ENCODE peak calls at places on chromosomes 1 and 21, in six cellular contexts. U, G, E, O, H and C are unnamed samples.

GRCh38 chr1:110393691-110394564 is 3.1 kb upstream of the SLC16A4 start:
- DNase-seq in E (peak), G (peak), O (no peak), H (peak), U (no peak), C (no peak)

GRCh38 chr1:37476460-37477197 is 2.2 kb downstream of the ZC3H12A start:
- DNase-seq in H (peak), U (no peak), O (no peak), E (peak), G (peak), C (no peak)

GRCh38 chr1:245807954-245808719 is 653.4 kb downstream of the KIF26B start:
- DNase-seq in U (no peak), E (no peak), O (peak), G (no peak), H (no peak), C (peak)

GRCh38 chr1:15833069-15833679 is 14.3 kb upstream of the SPEN start:
- DNase-seq in U (peak), G (no peak), O (no peak), E (no peak), H (no peak), C (peak)

GRCh38 chr1:110385369-110385768 is 5.5 kb downstream of the SLC16A4 start:
- DNase-seq in O (no peak), H (no peak), E (no peak), U (no peak), G (no peak), C (no peak)

GRCh38 chr1:207888647-207889046 is 22.3 kb downstream of the CD34 start:
- DNase-seq in E (no peak), U (no peak), O (no peak), H (no peak), G (peak), C (peak)

GRCh38 chr1:16068356-16069270 is 4.8 kb downstream of the FAM131C start:
- DNase-seq in U (no peak), E (no peak), H (no peak), O (no peak), G (no peak), C (no peak)

GRCh38 chr1:87305096-87305495 is 23.6 kb upstream of the LMO4 start:
- DNase-seq in H (no peak), E (no peak), U (no peak), O (no peak), G (no peak), C (peak)

GRCh38 chr1:18491168-18491567 is 10.4 kb downstream of the KLHDC7A start:
- DNase-seq in O (peak), H (no peak), E (no peak), U (no peak), G (no peak), C (peak)

GRCh38 chr1:77279929-77280328 is 1.9 kb upstream of the AK5 start:
- DNase-seq in G (no peak), U (no peak), H (no peak), E (no peak), O (no peak), C (peak)

GRCh38 chr21:37193006-37193405 is 74.1 kb downstream of the VPS26C start:
- DNase-seq in H (no peak), G (no peak), O (no peak), E (no peak), U (no peak), C (no peak)

GRCh38 chr1:10529096-10529495 is 54.3 kb downstream of the PEX14 start:
- DNase-seq in U (no peak), H (no peak), O (no peak), E (no peak), G (no peak), C (no peak)

GRCh38 chr1:37634554-37635308 is at the start of gene RSPO1:
- DNase-seq in G (no peak), U (no peak), E (peak), O (no peak), H (no peak), C (peak)

GRCh38 chr1:223844521-223844961 is 1.2 kb downstream of the TP53BP2 start:
- DNase-seq in O (no peak), G (no peak), E (no peak), H (no peak), U (no peak), C (no peak)

GRCh38 chr1:117928881-117929339 is 511 bp downstream of the GDAP2 start:
- DNase-seq in U (peak), H (peak), E (peak), G (peak), O (no peak), C (peak)

GRCh38 chr21:46060596-46061061 is 37.3 kb upstream of the COL6A2 start:
- DNase-seq in E (peak), O (no peak), H (no peak), U (no peak), G (no peak), C (peak)

GRCh38 chr1:200369131-200369530 is 40.7 kb downstream of the ZNF281 start:
- DNase-seq in U (no peak), H (no peak), E (no peak), G (no peak), O (no peak), C (no peak)

GRCh38 chr1:68121536-68121935 is 71.1 kb upstream of the DIRAS3 start:
- DNase-seq in O (no peak), H (no peak), E (no peak), U (no peak), G (no peak), C (no peak)

DNA sequence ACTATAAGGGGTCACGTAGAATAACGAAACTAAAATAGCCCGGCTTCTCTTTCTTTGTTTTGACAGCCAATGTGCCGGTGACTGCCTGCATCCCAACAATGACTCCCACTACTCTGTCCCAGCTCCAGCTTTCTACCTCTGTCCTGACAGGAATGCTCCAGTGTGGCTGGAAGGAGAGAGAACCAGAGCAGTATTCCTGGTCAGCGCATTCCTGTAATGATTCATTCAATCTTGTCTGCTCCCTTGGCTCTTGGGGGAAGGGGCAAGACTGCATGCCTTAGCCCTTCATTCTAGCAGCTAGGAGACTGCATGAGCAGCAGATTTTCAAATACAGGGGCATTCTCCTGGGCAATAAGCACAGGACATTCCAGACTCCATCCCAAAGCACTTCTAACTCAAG is 132.1 kb upstream of the PRMT6 start:
- DNase-seq in U (no peak), E (no peak), O (no peak), H (no peak), G (no peak), C (no peak)
- TF ChIP-seq MYC in U (no peak), E (no peak), O (no peak), H (no peak), G (no peak), C (no peak)

GRCh38 chr1:69568435-69569280 is 936 bp downstream of the LRRC7 start:
- DNase-seq in H (no peak), E (no peak), O (no peak), G (peak), U (peak), C (no peak)
- H3K4me3 ChIP-seq in H (no peak), E (peak), O (no peak), G (peak), U (peak), C (no peak)

GRCh38 chr21:36134820-36135390 is at the start of gene CBR3:
- DNase-seq in G (peak), U (no peak), O (no peak), H (no peak), E (peak), C (peak)

GRCh38 chr21:36141513-36141925 is 6.6 kb downstream of the CBR3 start:
- DNase-seq in O (peak), G (peak), U (peak), E (peak), H (peak), C (peak)

GRCh38 chr21:36132691-36133090 is 2.2 kb upstream of the CBR3 start:
- DNase-seq in E (no peak), U (no peak), O (no peak), H (no peak), G (no peak), C (no peak)

DNA sequence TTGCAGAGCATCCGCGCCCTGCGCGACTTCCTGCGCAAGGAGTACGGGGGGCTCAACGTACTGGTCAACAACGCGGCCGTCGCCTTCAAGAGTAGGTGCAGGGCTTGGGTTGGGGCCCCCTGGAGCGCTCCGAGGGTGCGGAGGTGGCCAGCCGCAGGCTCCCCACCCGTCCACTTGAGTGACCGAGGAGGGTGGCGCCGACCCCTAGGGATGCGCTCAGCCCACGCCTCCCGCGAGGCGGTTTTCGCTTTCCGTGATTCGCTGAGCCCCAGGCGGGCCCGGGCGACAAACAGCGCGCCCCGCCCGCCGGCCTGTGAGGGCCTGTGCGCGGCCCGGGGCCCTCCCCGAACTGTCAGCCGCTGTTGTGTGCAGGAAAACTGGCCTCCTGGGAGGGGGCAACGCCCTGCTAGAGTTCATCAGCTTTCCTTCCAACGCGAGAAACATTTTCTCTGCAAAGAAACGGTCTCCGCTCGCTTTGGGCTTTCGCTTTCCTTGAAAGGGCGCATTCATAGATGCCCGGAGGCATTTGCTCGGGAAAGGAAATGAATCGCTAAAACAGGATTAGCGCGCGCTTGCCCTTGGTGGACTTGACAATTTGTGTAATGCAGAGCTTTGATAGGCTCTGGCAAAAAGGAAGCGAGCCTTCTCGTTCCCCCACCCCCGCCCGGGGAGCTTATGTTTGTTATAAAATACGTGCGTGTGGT is 664 bp downstream of the CBR3 start:
- DNase-seq in E (peak), U (no peak), H (no peak), G (peak), O (no peak), C (peak)
- TF ChIP-seq POLR2A in E (no peak), U (no peak), H (no peak), G (no peak), O (no peak), C (no peak)

GRCh38 chr1:33635336-33636012 is 163.0 kb downstream of the ZSCAN20 start:
- DNase-seq in H (no peak), O (no peak), G (no peak), U (no peak), E (no peak), C (no peak)

GRCh38 chr1:33637846-33638440 is 165.5 kb downstream of the ZSCAN20 start:
- DNase-seq in G (no peak), E (no peak), H (no peak), U (no peak), O (no peak), C (no peak)

GRCh38 chr1:33641099-33641830 is 168.8 kb downstream of the ZSCAN20 start:
- DNase-seq in H (peak), G (no peak), O (no peak), E (peak), U (peak), C (peak)

GRCh38 chr1:33636209-33636608 is 163.8 kb downstream of the ZSCAN20 start:
- DNase-seq in G (no peak), O (no peak), E (no peak), U (no peak), H (no peak), C (no peak)

GRCh38 chr1:33640114-33640660 is 167.7 kb downstream of the ZSCAN20 start:
- DNase-seq in U (no peak), O (no peak), E (no peak), H (no peak), G (no peak), C (no peak)
- TF ChIP-seq MYC in U (no peak), O (no peak), E (no peak), H (no peak), G (no peak), C (no peak)

DNA sequence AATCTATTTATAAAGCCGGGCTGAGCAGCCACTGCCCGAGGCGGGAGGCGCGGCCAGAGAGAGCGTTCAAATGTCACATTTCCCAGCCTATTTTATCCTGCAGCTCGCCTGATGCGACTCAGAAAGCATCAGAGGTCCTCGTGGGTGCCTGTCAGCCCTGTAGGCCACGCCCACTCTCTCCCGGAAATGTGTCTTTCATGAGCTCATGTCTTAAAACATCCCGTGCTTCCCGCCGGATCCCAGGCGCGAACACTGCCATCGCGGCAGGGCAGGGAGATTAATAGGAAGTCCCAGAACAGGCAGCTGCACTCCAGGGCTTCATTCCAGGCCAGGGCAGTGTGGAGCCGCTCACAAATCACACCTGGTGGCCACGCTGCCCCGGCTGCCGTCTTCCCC is 117.5 kb downstream of the PRDM16 start:
- DNase-seq in E (no peak), H (no peak), G (no peak), O (no peak), U (no peak), C (no peak)
- H3K4me3 ChIP-seq in E (no peak), H (no peak), G (no peak), O (no peak), U (no peak), C (no peak)

DNA sequence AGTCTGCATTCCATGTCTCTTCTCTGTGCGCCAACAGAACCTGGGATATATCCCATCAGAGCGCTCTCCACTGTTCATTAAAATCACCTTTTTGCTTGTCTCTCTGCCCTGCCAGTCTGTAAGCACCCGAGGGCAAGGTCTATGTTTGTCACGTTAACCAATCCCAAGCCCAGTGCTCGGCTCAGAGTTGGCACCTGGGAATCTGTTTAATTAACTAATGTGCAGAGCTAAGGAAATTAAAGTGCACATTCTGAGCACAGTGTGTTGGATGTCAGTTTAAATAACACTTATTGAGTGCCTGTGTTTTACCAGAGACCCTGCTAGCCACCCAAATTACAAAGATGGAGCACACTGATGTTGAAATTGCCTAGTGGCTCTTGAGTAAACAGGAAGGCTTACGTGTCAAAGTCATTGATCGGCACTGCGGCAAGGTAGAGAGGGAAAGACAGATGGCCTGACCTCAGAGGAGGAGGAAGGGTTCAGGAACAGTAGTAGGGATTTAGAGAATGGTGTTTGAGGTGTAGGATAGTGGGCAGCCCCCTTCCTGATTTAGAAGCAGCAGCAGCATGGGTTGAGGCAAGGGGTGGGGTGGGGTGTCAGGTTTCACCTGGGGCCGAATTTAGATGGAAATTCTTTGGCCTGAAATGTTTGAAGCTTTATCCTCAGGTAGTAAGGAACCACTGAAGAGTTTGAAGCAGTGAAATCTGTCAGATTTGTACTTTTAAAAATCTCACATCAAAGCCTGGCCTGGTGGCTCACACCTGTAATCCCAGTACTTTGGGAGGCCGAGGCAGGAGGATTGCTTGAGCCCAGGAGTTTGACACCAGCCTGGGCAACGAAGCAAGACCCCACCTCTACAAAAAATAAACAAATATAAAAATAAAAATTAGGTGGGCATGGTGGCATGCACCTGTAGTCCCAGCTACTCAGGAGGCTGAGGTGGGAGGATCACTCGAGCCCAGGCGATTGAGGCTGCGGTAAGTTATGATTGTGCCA is 7.7 kb downstream of the ARMH1 start:
- DNase-seq in U (no peak), G (no peak), E (no peak), H (peak), O (no peak), C (peak)
- TF ChIP-seq POLR2A in U (no peak), G (no peak), E (no peak), H (peak), O (no peak), C (no peak)